ENCODE peak calls at places on chromosomes 5 and 9, in five cellular contexts. D is brain microvascular endothelial cell, K is pancreas, W is Panc1, X is BE2C. Z is an unnamed sample.

GRCh38 chr9:113943112-113944009 is 67.3 kb downstream of the ZNF618 start:
- DNase-seq in D (no peak), K (no peak), W (no peak), X (no peak), Z (no peak)

GRCh38 chr9:134403682-134404301 is 77.5 kb downstream of the RXRA start:
- DNase-seq in D (peak; percentile 52), K (no peak), W (no peak), X (no peak), Z (peak; percentile 91)

GRCh38 chr5:116864157-116864837 is 289.7 kb upstream of the SEMA6A start:
- DNase-seq in D (peak; percentile 7), K (no peak), W (no peak), X (peak; percentile 57), Z (no peak)

GRCh38 chr5:62284946-62285891 is 20.8 kb upstream of the KIF2A start:
- DNase-seq in D (no peak), K (no peak), W (no peak), X (no peak), Z (no peak)

GRCh38 chr5:153135416-153135815 is 355.1 kb upstream of the GRIA1 start:
- DNase-seq in D (no peak), K (no peak), W (no peak), X (no peak), Z (peak; percentile 22)

GRCh38 chr5:6633469-6634326 is 458 bp downstream of the SRD5A1 start:
- DNase-seq in D (peak; percentile 6), K (no peak), W (no peak), X (peak; percentile 65), Z (peak; percentile 12)

GRCh38 chr5:138938526-138938925 is 63.4 kb upstream of the LRRTM2 start:
- DNase-seq in D (no peak), K (no peak), W (no peak), X (no peak), Z (no peak)

GRCh38 chr9:87564111-87564510 is 66.4 kb downstream of the DAPK1 start:
- DNase-seq in D (no peak), K (no peak), W (no peak), X (no peak), Z (peak; percentile 31)

GRCh38 chr5:16791036-16791705 is 144.9 kb downstream of the MYO10 start:
- DNase-seq in D (peak; percentile 53), K (no peak), W (peak; percentile 62), X (peak; percentile 19), Z (peak; percentile 80)

GRCh38 chr5:159053708-159054107 is 46.0 kb downstream of the EBF1 start:
- DNase-seq in D (no peak), K (no peak), W (no peak), X (no peak), Z (no peak)

GRCh38 chr5:159053216-159053615 is 46.5 kb downstream of the EBF1 start:
- DNase-seq in D (no peak), K (no peak), W (no peak), X (no peak), Z (no peak)

GRCh38 chr5:159051431-159052281 is 48.1 kb downstream of the EBF1 start:
- DNase-seq in D (peak; percentile 40), K (no peak), W (no peak), X (peak; percentile 64), Z (peak; percentile 43)

GRCh38 chr5:159050408-159051091 is 49.2 kb downstream of the EBF1 start:
- DNase-seq in D (peak; percentile 40), K (no peak), W (no peak), X (peak; percentile 33), Z (peak; percentile 68)

GRCh38 chr5:159052282-159053011 is 47.3 kb downstream of the EBF1 start:
- DNase-seq in D (peak; percentile 31), K (no peak), W (no peak), X (no peak), Z (no peak)
- H3K4me3 ChIP-seq in D (no peak overlapping the region), K (no peak overlapping the region), W (no peak overlapping the region), X (peak overlapping the region; percentile 6), Z (no peak overlapping the region)

GRCh38 chr5:128566170-128566569 is 28.1 kb upstream of the FBN2 start:
- DNase-seq in D (no peak), K (no peak), W (no peak), X (no peak), Z (no peak)
- TF ChIP-seq CTCF in D (no peak), K (no peak), W (no peak), X (no peak), Z (no peak)

GRCh38 chr9:94912700-94913249 is 186.3 kb downstream of the AOPEP start:
- DNase-seq in D (peak; percentile 75), K (no peak), W (peak; percentile 43), X (no peak), Z (peak; percentile 87)
- H3K4me3 ChIP-seq in D (no peak overlapping the region), K (no peak overlapping the region), W (no peak overlapping the region), X (no peak overlapping the region), Z (no peak overlapping the region)

DNA sequence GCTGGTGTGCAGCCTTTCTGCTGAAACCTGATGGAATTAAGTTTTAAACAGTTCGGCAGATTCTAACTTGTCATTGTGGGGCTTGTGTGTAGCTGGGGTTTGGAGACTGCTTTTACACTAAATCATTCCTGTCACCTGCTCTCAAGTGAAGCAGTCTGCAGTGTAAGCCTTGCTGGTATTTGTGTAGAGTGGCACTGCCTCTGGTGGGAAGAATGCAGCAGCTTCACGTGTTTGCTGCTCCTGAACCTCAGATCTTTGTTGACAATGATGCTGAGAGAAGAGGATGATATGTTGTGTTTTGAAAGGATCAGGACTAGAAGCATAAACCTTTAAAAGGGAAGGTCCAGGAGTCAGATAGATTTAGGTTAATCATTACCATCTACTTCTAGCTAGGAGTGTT is 88.1 kb downstream of the KDM4C start:
- DNase-seq in D (no peak), K (no peak), W (no peak), X (no peak), Z (no peak)
- TF ChIP-seq CTCF in D (peak; percentile 65), K (no peak), W (peak; percentile 31), X (peak; percentile 46), Z (no peak)

DNA sequence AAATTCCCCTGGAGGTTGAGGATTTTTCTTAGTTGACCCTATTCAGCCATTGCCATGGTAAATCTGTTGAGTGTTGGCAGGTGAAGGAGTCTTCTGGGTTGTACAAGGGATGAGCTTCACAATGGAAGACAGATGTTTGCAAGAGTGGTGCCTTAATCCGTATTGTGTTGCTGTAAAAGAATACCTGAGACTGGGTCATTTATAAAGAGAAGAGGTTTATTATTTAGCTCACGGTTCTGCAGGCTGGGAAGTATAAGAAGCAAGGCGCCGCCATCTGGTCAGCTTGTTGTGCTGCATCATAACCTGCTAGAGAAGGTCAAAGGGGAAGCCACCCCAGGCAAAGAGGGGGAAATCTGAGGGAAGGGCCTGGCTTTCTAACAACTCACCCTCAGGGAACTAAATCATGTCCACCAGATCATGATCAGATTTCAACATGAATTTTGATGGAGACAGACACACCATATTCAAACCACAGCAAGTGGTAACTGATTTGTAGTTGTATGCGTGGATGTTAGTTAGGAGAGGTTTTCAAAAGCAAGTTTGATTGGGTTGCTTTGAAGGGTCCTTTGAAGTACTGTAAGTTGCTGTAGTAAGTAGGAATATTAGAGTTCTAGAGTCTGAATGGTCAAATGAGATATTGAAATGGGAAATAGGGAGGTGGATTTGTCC is 2.5 kb downstream of the TNPO1 start:
- DNase-seq in D (peak; percentile 51), K (peak; percentile 27), W (no peak), X (peak; percentile 79), Z (peak; percentile 79)
- H3K4me3 ChIP-seq in D (peak overlapping the region; percentile 65), K (no peak overlapping the region), W (peak overlapping the region; percentile 38), X (peak overlapping the region; percentile 82), Z (peak overlapping the region; percentile 94)

GRCh38 chr9:71630371-71630770 is 137.9 kb downstream of the CEMIP2 start:
- DNase-seq in D (no peak), K (no peak), W (no peak), X (no peak), Z (peak; percentile 29)

GRCh38 chr9:71627537-71627936 is 140.8 kb downstream of the CEMIP2 start:
- DNase-seq in D (no peak), K (no peak), W (no peak), X (no peak), Z (no peak)

GRCh38 chr9:71626395-71626794 is 141.9 kb downstream of the CEMIP2 start:
- DNase-seq in D (no peak), K (no peak), W (no peak), X (no peak), Z (no peak)

GRCh38 chr9:71629816-71630215 is 138.5 kb downstream of the CEMIP2 start:
- DNase-seq in D (no peak), K (no peak), W (no peak), X (no peak), Z (no peak)

GRCh38 chr9:71628247-71628646 is 140.1 kb downstream of the CEMIP2 start:
- DNase-seq in D (no peak), K (no peak), W (no peak), X (no peak), Z (peak; percentile 20)
- TF ChIP-seq CTCF in D (peak; percentile 45), K (no peak), W (no peak), X (no peak), Z (peak; percentile 48)

GRCh38 chr5:77971965-77972544 is 195.9 kb upstream of the TBCA start:
- DNase-seq in D (no peak), K (no peak), W (no peak), X (no peak), Z (no peak)
- H3K4me3 ChIP-seq in D (peak overlapping the region; percentile 52), K (peak overlapping the region; percentile 15), W (peak overlapping the region; percentile 18), X (peak overlapping the region; percentile 69), Z (no peak overlapping the region)

DNA sequence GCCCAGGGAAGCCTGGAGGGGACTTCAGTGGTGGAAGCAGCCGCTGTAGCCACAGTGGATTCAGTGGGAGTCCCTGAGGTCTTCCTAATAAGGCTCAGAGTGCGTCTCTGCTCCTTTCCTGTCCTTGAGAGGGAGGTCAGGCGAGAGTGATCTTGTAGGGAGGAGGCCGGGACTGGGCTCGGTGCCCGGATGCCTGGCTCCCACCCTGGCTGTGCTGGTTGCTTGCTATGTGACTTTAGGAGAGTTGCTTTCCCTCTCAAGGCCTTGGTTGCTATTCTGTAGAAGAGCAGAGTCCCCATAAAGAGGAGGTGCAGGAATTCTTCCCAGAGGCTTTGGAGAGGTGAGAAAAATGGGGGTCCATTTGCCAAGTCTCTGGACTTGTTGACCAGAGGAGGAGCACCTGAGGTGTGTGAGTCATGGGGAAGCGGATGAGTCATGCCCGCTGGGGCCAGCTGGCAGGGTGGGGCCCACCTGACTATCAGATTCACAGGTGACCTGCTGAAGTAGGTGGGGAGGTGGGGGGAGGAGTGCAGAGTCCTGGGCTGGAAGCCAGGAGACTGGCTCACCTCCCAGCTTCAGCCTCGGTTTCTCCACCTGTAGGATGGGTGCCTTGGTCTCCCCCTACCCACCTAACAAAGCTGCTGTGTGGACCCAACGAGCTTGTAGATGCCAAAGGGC is 13.8 kb downstream of the GSN start:
- DNase-seq in D (no peak), K (peak; percentile 89), W (peak; percentile 80), X (no peak), Z (peak; percentile 80)
- TF ChIP-seq CTCF in D (no peak), K (no peak), W (no peak), X (no peak), Z (no peak)

DNA sequence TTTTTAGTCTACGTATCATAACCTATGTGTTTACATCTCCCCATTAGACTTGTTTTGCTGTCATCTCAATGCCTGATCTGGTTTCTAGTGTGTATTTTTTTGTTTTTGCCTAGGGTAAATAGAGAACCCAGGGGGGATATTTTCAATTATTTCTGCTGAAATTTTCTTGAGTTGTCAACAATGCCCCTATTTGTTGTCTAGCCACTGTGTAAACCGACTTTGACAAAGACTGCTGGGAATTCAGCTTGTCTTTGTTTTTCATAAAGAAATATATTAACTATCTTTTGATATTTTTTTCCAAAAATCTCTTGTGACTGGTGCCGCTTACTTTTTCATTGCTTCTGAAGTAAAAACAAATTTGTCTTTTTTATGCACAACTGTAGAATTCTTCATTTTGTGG is 28.1 kb downstream of the MACIR start:
- DNase-seq in D (no peak), K (no peak), W (no peak), X (no peak), Z (no peak)
- H3K4me3 ChIP-seq in D (no peak overlapping the region), K (no peak overlapping the region), W (no peak overlapping the region), X (no peak overlapping the region), Z (no peak overlapping the region)